ENCODE peak calls at places on chromosomes 3 and 15, in seven cellular contexts. One of them, this sample, is unnamed.

GRCh38 chr15:32919749-32920414 is 202.1 kb downstream of the GREM1 start:
- DNase-seq in H1: no peak
- DNase-seq in fibroblast of lung: peak; percentile 98
- DNase-seq in mammary epithelial cell: no peak
- DNase-seq in HepG2: no peak
- DNase-seq in Karpas-422: no peak
- DNase-seq in PC-3: no peak
- DNase-seq in this sample: peak; percentile 85

GRCh38 chr3:168847293-168847883 is 751.7 kb upstream of the GOLIM4 start:
- DNase-seq in PC-3: peak; percentile 66
- DNase-seq in H1: no peak
- DNase-seq in mammary epithelial cell: peak; percentile 20
- DNase-seq in Karpas-422: peak; percentile 76
- DNase-seq in fibroblast of lung: peak; percentile 68
- DNase-seq in HepG2: no peak
- DNase-seq in this sample: no peak

GRCh38 chr15:92226020-92226612 is 167.6 kb upstream of the ST8SIA2 start:
- DNase-seq in PC-3: peak; percentile 22
- DNase-seq in Karpas-422: peak; percentile 78
- DNase-seq in H1: no peak
- DNase-seq in HepG2: peak; percentile 25
- DNase-seq in mammary epithelial cell: peak; percentile 37
- DNase-seq in fibroblast of lung: no peak
- DNase-seq in this sample: peak; percentile 1

GRCh38 chr15:40344631-40345120 is 3.9 kb upstream of the CCDC9B start:
- DNase-seq in H1: peak; percentile 83
- DNase-seq in fibroblast of lung: peak; percentile 61
- DNase-seq in mammary epithelial cell: peak; percentile 45
- DNase-seq in HepG2: peak; percentile 45
- DNase-seq in PC-3: peak; percentile 69
- DNase-seq in Karpas-422: peak; percentile 85
- DNase-seq in this sample: peak; percentile 97

GRCh38 chr15:89486726-89487050 is 9.7 kb downstream of the RHCG start:
- DNase-seq in fibroblast of lung: no peak
- DNase-seq in H1: peak; percentile 77
- DNase-seq in Karpas-422: peak; percentile 75
- DNase-seq in mammary epithelial cell: peak; percentile 26
- DNase-seq in PC-3: no peak
- DNase-seq in HepG2: no peak
- DNase-seq in this sample: no peak

GRCh38 chr3:108124337-108125150 is 33.7 kb upstream of the CD47 start:
- DNase-seq in fibroblast of lung: peak; percentile 6
- DNase-seq in PC-3: no peak
- DNase-seq in HepG2: no peak
- DNase-seq in mammary epithelial cell: no peak
- DNase-seq in Karpas-422: peak; percentile 95
- DNase-seq in H1: no peak
- DNase-seq in this sample: no peak

GRCh38 chr3:13346481-13347389 is 73.4 kb downstream of the NUP210 start:
- DNase-seq in PC-3: no peak
- DNase-seq in Karpas-422: no peak
- DNase-seq in mammary epithelial cell: no peak
- DNase-seq in H1: peak; percentile 73
- DNase-seq in HepG2: no peak
- DNase-seq in fibroblast of lung: no peak
- DNase-seq in this sample: peak; percentile 80

GRCh38 chr3:98732239-98733054 is 30.7 kb upstream of the ST3GAL6 start:
- DNase-seq in fibroblast of lung: no peak
- DNase-seq in PC-3: peak; percentile 67
- DNase-seq in Karpas-422: no peak
- DNase-seq in H1: peak; percentile 84
- DNase-seq in HepG2: peak; percentile 82
- DNase-seq in mammary epithelial cell: peak; percentile 58
- DNase-seq in this sample: peak; percentile 88

DNA sequence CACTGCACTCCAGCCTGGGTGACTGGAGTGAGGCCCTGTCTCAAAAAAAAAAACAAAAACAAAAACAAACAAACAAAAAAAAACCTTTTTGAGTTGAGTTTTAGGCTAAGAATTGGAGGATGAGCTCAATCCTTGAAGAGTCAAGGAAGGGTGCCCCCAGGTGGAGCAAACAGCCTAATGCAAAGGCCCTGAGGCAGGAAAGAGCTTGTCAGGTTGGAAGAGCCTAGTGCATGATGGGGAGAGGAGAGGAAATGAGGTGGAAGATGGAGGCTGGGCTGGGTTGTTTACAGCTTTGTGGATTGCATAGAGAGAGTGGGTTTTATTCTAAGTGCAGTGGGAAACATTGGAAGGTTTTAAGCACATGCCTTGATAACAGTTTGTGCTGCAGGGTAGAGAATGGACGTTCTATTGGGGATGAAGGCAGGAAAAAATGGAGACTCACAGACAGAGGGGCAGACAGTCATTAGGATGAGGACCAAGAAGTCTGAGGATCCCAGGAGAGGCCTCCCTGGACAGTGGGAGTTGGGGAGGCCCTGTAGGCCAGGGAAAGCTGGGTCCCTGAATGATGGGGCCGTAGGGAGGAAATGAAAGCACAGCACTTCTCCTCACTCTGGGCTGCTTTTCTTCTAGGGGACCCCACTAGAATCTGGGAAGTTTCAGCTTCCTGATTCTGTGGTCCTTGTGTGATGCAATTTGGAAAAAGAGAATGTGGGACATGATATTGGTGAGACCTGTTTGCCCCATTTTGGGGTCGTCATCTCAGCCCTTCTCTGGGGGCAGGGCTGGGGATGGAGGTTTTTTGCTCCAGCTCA is 1.9 kb upstream of the SNX22 start:
- DNase-seq in HepG2: no peak
- DNase-seq in mammary epithelial cell: peak; percentile 37
- DNase-seq in PC-3: peak; percentile 31
- DNase-seq in H1: no peak
- DNase-seq in fibroblast of lung: no peak
- DNase-seq in Karpas-422: peak; percentile 71
- DNase-seq in this sample: no peak
- H2AFZ ChIP-seq in HepG2: no peak overlapping the region
- H2AFZ ChIP-seq in mammary epithelial cell: no peak overlapping the region
- H2AFZ ChIP-seq in PC-3: no peak overlapping the region
- H2AFZ ChIP-seq in H1: no peak overlapping the region
- H2AFZ ChIP-seq in fibroblast of lung: no peak overlapping the region
- H2AFZ ChIP-seq in Karpas-422: no peak overlapping the region
- H2AFZ ChIP-seq in this sample: no peak overlapping the region

DNA sequence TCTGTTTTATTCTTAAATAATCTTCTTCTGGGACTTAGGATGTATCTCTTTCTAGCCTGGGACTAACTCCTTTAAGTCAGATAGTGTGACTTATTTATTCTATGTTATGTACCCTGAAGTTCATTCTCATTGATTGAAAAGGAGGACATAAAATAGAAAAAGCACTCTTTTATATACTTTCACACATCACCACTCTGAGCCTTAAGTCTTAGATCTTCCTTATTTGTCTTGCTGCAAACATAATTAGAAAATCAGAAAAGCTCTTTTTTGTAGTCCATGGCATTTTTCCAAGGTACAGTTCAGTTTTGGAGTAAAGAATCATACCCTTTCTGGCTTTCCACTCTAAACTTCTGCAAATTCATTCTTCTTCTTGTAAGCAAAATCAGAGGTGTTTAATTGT is 75.4 kb downstream of the AKAP13 start:
- DNase-seq in H1: no peak
- DNase-seq in mammary epithelial cell: no peak
- DNase-seq in Karpas-422: no peak
- DNase-seq in fibroblast of lung: no peak
- DNase-seq in PC-3: no peak
- DNase-seq in HepG2: no peak
- DNase-seq in this sample: peak; percentile 67
- H3K36me3 ChIP-seq in H1: no peaks in the 10 kb centered on the region
- H3K36me3 ChIP-seq in mammary epithelial cell: no peaks in the 10 kb centered on the region
- H3K36me3 ChIP-seq in Karpas-422: no peaks in the 10 kb centered on the region
- H3K36me3 ChIP-seq in fibroblast of lung: no peaks in the 10 kb centered on the region
- H3K36me3 ChIP-seq in PC-3: peaks cover 5% of the 10 kb centered on the region
- H3K36me3 ChIP-seq in HepG2: no peaks in the 10 kb centered on the region
- H3K36me3 ChIP-seq in this sample: no peaks in the 10 kb centered on the region

GRCh38 chr3:100268986-100269385 is 8.2 kb downstream of the TBC1D23 start:
- DNase-seq in H1: no peak
- DNase-seq in fibroblast of lung: peak; percentile 80
- DNase-seq in HepG2: no peak
- DNase-seq in mammary epithelial cell: no peak
- DNase-seq in Karpas-422: no peak
- DNase-seq in PC-3: no peak
- DNase-seq in this sample: no peak

GRCh38 chr3:100269410-100270217 is 8.8 kb downstream of the TBC1D23 start:
- DNase-seq in mammary epithelial cell: peak; percentile 98
- DNase-seq in PC-3: peak; percentile 94
- DNase-seq in Karpas-422: no peak
- DNase-seq in fibroblast of lung: peak; percentile 86
- DNase-seq in H1: no peak
- DNase-seq in HepG2: no peak
- DNase-seq in this sample: peak; percentile 32

GRCh38 chr3:100266531-100266930 is 5.7 kb downstream of the TBC1D23 start:
- DNase-seq in Karpas-422: no peak
- DNase-seq in PC-3: no peak
- DNase-seq in fibroblast of lung: no peak
- DNase-seq in mammary epithelial cell: no peak
- DNase-seq in H1: no peak
- DNase-seq in HepG2: no peak
- DNase-seq in this sample: no peak

GRCh38 chr3:100270218-100270588 is 9.4 kb downstream of the TBC1D23 start:
- DNase-seq in fibroblast of lung: no peak
- DNase-seq in H1: no peak
- DNase-seq in mammary epithelial cell: no peak
- DNase-seq in HepG2: no peak
- DNase-seq in PC-3: peak; percentile 45
- DNase-seq in Karpas-422: no peak
- DNase-seq in this sample: no peak

DNA sequence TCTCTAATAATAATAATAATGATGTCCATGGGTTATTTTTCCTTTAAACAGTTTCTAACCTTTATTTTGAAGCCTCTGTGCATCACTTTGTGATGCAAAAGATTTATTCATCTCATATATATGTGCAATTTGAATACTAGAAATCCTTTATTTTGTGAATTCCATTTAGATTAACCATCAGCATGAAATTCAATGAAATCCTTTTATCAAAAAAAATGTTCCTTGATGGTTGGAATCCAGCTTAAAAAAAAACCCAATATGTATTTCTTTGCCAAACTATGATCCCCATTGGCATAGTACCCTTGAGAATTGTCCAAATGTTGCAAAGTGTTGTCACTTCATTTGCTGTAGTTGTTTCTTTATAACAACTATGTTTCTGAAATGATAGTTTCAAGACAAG is 7.4 kb downstream of the TBC1D23 start:
- DNase-seq in fibroblast of lung: peak; percentile 42
- DNase-seq in Karpas-422: no peak
- DNase-seq in mammary epithelial cell: no peak
- DNase-seq in H1: no peak
- DNase-seq in PC-3: no peak
- DNase-seq in HepG2: no peak
- DNase-seq in this sample: no peak
- H3K79me2 ChIP-seq in fibroblast of lung: peaks cover 80% of the 10 kb centered on the region
- H3K79me2 ChIP-seq in Karpas-422: peaks cover 37% of the 10 kb centered on the region
- H3K79me2 ChIP-seq in mammary epithelial cell: peaks cover 82% of the 10 kb centered on the region
- H3K79me2 ChIP-seq in H1: peaks cover 38% of the 10 kb centered on the region
- H3K79me2 ChIP-seq in PC-3: peaks cover 88% of the 10 kb centered on the region
- H3K79me2 ChIP-seq in HepG2: peaks cover 91% of the 10 kb centered on the region
- H3K79me2 ChIP-seq in this sample: peaks cover 85% of the 10 kb centered on the region

DNA sequence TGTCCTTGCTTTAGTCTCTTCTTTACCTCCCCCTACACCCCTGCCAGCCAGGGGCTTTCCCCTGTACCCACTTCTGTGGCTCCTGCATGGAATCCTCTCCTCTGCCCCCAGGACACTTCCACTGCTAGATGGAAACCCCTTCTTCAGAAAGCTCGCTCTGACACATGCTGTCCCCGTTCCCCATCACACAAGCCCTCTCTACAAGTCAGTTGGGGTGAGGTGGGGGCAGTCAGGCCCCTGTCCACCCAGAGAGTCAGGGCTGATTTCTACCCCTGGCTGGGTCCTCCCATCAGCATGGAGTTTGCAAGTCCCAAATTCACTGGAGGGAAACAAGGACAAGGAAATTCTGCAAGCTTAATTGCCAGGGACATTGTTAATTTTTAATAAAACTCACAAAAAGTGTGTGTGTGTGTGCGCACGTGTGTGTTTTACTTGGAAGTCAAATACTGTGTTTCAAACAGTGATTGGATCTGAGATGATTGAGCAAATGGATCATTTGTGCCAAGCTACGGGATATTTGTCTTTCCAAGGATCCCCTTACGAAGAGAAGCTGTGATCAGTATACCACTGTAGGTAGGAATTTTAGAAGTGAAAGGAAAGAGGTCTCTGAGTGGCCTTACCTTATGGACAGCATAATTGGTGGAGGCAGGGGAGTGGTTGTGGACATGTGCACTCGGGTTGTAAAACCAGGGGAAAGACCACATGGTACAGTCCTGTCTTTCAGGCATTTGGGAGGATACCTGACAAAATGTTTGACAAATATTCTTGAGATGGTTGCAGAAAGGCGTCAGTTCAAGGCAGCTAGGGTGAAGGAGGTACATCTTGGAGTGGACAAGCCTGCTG is 1.5 kb upstream of the AMOTL2 start:
- DNase-seq in Karpas-422: no peak
- DNase-seq in H1: peak; percentile 29
- DNase-seq in mammary epithelial cell: no peak
- DNase-seq in fibroblast of lung: no peak
- DNase-seq in PC-3: no peak
- DNase-seq in HepG2: no peak
- DNase-seq in this sample: peak; percentile 39
- H2AFZ ChIP-seq in Karpas-422: no peak overlapping the region
- H2AFZ ChIP-seq in H1: peak overlapping the region; percentile 64
- H2AFZ ChIP-seq in mammary epithelial cell: peak overlapping the region; percentile 84
- H2AFZ ChIP-seq in fibroblast of lung: no peak overlapping the region
- H2AFZ ChIP-seq in PC-3: peak overlapping the region; percentile 77
- H2AFZ ChIP-seq in HepG2: no peak overlapping the region
- H2AFZ ChIP-seq in this sample: no peak overlapping the region

This sample was measured in osteoblast.